ENCODE peak calls at places on chromosomes 13 and 19, in four cellular contexts. Z is HepG2, R is K562, A is H1. T is an unnamed sample.

GRCh38 chr19:46373573-46374359 is 26.9 kb downstream of the PPP5C start:
- DNase-seq in Z (no peak), R (no peak), A (peak; percentile 62), T (no peak)

GRCh38 chr13:31053098-31053497 is 108.6 kb downstream of the HSPH1 start:
- DNase-seq in Z (no peak), R (no peak), A (no peak), T (no peak)

GRCh38 chr19:18776736-18777135 is 14.4 kb downstream of the COMP start:
- DNase-seq in Z (no peak), R (no peak), A (no peak), T (no peak)

GRCh38 chr13:36837354-36838092 is 18.5 kb downstream of the RFXAP start:
- DNase-seq in Z (no peak), R (no peak), A (no peak), T (no peak)

GRCh38 chr13:99729745-99730144 is 228.5 kb downstream of the TM9SF2 start:
- DNase-seq in Z (no peak), R (no peak), A (no peak), T (no peak)

GRCh38 chr13:96294930-96295657 is 205.2 kb downstream of the HS6ST3 start:
- DNase-seq in Z (no peak), R (no peak), A (peak; percentile 17), T (no peak)

GRCh38 chr13:62158520-62158919 is 742.9 kb upstream of the PCDH20 start:
- DNase-seq in Z (no peak), R (no peak), A (no peak), T (no peak)

GRCh38 chr13:73225983-73226382 is 167.2 kb downstream of the KLF5 start:
- DNase-seq in Z (no peak), R (no peak), A (no peak), T (no peak)

GRCh38 chr13:21528616-21529015 is 69.5 kb upstream of the ZDHHC20 start:
- DNase-seq in Z (no peak), R (no peak), A (no peak), T (no peak)

GRCh38 chr13:58238972-58239773 is 607.6 kb downstream of the PCDH17 start:
- DNase-seq in Z (no peak), R (no peak), A (no peak), T (no peak)

GRCh38 chr19:43465468-43466120 is at the start of gene LYPD3:
- DNase-seq in Z (no peak), R (no peak), A (no peak), T (no peak)

GRCh38 chr19:4277051-4277700 is 1.9 kb upstream of the SHD start:
- DNase-seq in Z (no peak), R (no peak), A (no peak), T (no peak)

GRCh38 chr13:49560270-49561063 is 24.9 kb downstream of the RCBTB1 start:
- DNase-seq in Z (peak; percentile 68), R (peak; percentile 8), A (no peak), T (no peak)

GRCh38 chr19:5093297-5093858 is 124.5 kb downstream of the KDM4B start:
- DNase-seq in Z (no peak), R (peak; percentile 61), A (no peak), T (no peak)

GRCh38 chr13:25752957-25753540 is 298.8 kb downstream of the SHISA2 start:
- DNase-seq in Z (no peak), R (no peak), A (no peak), T (no peak)

GRCh38 chr13:109784590-109785140 is 1.7 kb downstream of the IRS2 start:
- DNase-seq in Z (no peak), R (no peak), A (no peak), T (no peak)

GRCh38 chr13:69946443-69946955 is 161.1 kb upstream of the ATXN8OS start:
- DNase-seq in Z (no peak), R (no peak), A (no peak), T (no peak)

GRCh38 chr13:105847532-105848295 is 687.7 kb downstream of the EFNB2 start:
- DNase-seq in Z (no peak), R (no peak), A (no peak), T (no peak)

GRCh38 chr13:36057041-36057440 is 74.1 kb downstream of the DCLK1 start:
- DNase-seq in Z (no peak), R (peak; percentile 2), A (no peak), T (no peak)

GRCh38 chr13:44810067-44810840 is 179.0 kb downstream of the NUFIP1 start:
- DNase-seq in Z (no peak), R (no peak), A (no peak), T (no peak)

GRCh38 chr19:6610934-6611370 is 20.0 kb upstream of the CD70 start:
- DNase-seq in Z (no peak), R (no peak), A (no peak), T (no peak)

GRCh38 chr13:19862511-19863313 is 737 bp downstream of the ZMYM5 start:
- DNase-seq in Z (no peak), R (peak; percentile 24), A (no peak), T (no peak)

GRCh38 chr13:21364357-21364756 is 94.7 kb downstream of the ZDHHC20 start:
- DNase-seq in Z (no peak), R (no peak), A (no peak), T (no peak)

GRCh38 chr19:29757551-29757950 is 42.5 kb upstream of the C19orf12 start:
- DNase-seq in Z (no peak), R (no peak), A (no peak), T (no peak)

GRCh38 chr13:98752111-98752941 is at the start of gene SLC15A1:
- DNase-seq in Z (no peak), R (no peak), A (no peak), T (no peak)

GRCh38 chr19:29805026-29805925 is 6.5 kb upstream of the CCNE1 start:
- DNase-seq in Z (peak; percentile 77), R (no peak), A (no peak), T (no peak)

GRCh38 chr13:107497661-107498060 is 717.7 kb downstream of the LIG4 start:
- DNase-seq in Z (no peak), R (no peak), A (no peak), T (no peak)

GRCh38 chr13:62038214-62038613 is 622.6 kb upstream of the PCDH20 start:
- DNase-seq in Z (no peak), R (no peak), A (no peak), T (peak; percentile 7)

GRCh38 chr13:29484236-29484635 is 111.3 kb downstream of the SLC7A1 start:
- DNase-seq in Z (no peak), R (no peak), A (no peak), T (no peak)

GRCh38 chr19:38803543-38803942 is 9.2 kb downstream of the LGALS4 start:
- DNase-seq in Z (no peak), R (no peak), A (no peak), T (no peak)

GRCh38 chr13:20525144-20525600 is 485 bp downstream of the CRYL1 start:
- DNase-seq in Z (peak; percentile 15), R (peak; percentile 30), A (no peak), T (no peak)

DNA sequence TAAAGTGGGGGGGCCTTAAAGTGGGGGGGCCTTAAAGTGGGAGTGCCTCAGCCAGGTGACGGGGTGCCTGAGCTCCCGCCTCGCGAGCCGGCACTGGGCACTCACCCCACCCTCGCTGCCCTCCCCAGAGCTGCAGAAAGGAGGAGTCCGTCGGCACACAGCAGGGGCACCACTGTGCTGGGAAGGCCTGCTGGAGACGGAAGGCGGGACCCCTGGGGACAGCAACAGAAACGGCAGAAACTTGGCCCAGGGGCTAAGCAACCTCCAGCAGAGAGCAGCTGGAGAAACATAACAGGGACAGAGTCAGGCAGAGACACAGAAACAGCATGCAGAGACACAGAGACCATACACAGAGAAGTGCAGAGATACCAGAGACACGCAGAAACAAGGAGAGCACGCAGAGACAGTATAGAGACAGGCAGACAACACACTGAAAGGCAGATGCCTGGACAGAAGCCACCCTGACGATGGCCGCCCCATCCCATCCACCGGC is 7.9 kb downstream of the CFD start:
- DNase-seq in Z (no peak), R (no peak), A (no peak), T (no peak)
- TF ChIP-seq HDAC6 in Z (no peak), R (no peak), A (no peak), T (no peak)

GRCh38 chr13:43783820-43784219 is 3.0 kb downstream of the ENOX1 start:
- DNase-seq in Z (no peak), R (no peak), A (no peak), T (no peak)
- TF ChIP-seq HDAC6 in Z (no peak), R (no peak), A (no peak), T (no peak)

DNA sequence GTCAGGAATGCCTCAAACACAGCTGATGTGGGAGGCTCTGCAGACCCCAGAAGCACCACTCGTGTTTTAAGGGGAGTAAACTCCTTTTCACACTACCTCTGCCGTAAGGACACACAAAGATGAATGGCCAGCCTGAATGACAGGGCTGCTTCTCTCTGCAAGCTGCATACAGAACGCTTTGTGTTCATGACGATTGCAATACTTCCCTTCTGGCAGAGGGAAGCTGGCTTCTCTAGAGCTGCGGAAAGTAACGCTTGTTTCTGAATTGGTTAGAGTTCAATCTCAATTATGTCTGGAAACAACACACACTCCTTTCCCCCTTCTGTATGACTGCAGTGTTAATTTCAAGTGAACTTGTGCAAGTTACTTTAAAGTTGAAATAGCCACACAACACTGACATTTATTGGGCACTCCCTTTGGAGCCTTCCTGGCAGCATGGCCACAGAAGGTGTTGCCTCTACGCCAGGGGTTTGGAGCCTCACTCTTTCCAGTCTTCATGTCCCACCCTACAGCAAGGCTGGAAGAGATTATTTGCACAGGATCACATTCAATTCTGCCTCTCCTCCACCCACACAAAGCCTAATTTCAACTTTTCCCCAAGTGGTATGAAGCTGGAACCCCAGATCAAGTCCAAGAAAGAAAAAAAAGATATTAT is 242.6 kb downstream of the NDFIP2 start:
- DNase-seq in Z (peak; percentile 30), R (no peak), A (no peak), T (no peak)
- TF ChIP-seq HDAC6 in Z (no peak), R (no peak), A (no peak), T (no peak)

DNA sequence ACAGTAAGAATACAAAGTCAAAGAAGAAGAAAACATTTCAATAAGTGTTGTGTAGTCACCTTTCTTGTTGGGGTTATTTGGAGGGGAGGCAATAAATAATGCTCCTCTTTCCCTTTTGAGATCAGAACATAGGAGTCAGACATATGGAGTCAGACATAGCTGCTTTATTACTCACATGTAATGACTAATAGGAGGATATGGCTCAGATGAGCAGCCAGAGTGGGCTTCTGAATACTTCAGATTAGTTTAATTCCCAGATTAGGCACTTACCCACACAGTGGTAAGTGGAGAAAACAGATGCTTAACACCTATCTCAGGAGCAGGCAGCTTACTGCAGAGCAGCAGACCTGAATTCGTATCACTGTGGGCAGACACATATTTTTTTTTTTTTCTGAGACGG is 31.7 kb upstream of the C1QTNF9B start:
- DNase-seq in Z (no peak), R (no peak), A (no peak), T (no peak)
- TF ChIP-seq HDAC6 in Z (no peak), R (no peak), A (no peak), T (no peak)

GRCh38 chr13:33109801-33110200 is 93.6 kb downstream of the KL start:
- DNase-seq in Z (no peak), R (peak; percentile 19), A (no peak), T (no peak)
- TF ChIP-seq HDAC6 in Z (no peak), R (no peak), A (no peak), T (no peak)

T was measured in GM12878.